ENCODE peak calls at places on chromosome 13, in four cellular contexts. One of them, this sample, is unnamed.
A peak's percentile ranks its signal among the peaks of the same experiment; 100 is the strongest.

GRCh38 chr13:54660277-54660676 is 1631.7 kb downstream of the OLFM4 start:
- DNase-seq in right lobe of liver: no peak
- DNase-seq in cardiac fibroblast: no peak
- DNase-seq in neural progenitor cell: no peak
- DNase-seq in this sample: no peak

GRCh38 chr13:41457589-41458186 is 338 bp downstream of the RGCC start:
- DNase-seq in right lobe of liver: no peak
- DNase-seq in cardiac fibroblast: no peak
- DNase-seq in neural progenitor cell: no peak
- DNase-seq in this sample: no peak

GRCh38 chr13:50366488-50367174 is 351.4 kb downstream of the KCNRG start:
- DNase-seq in right lobe of liver: no peak
- DNase-seq in cardiac fibroblast: no peak
- DNase-seq in neural progenitor cell: no peak
- DNase-seq in this sample: no peak

GRCh38 chr13:45783346-45784043 is 68.1 kb downstream of the SIAH3 start:
- DNase-seq in right lobe of liver: no peak
- DNase-seq in cardiac fibroblast: no peak
- DNase-seq in neural progenitor cell: no peak
- DNase-seq in this sample: no peak

GRCh38 chr13:40786568-40786996 is 2.8 kb upstream of the SLC25A15 start:
- DNase-seq in right lobe of liver: peak; percentile 74
- DNase-seq in cardiac fibroblast: peak; percentile 19
- DNase-seq in neural progenitor cell: no peak
- DNase-seq in this sample: peak; percentile 71

GRCh38 chr13:65497265-65497664 is 1732.9 kb downstream of the PCDH9 start:
- DNase-seq in right lobe of liver: no peak
- DNase-seq in cardiac fibroblast: no peak
- DNase-seq in neural progenitor cell: no peak
- DNase-seq in this sample: no peak

GRCh38 chr13:46296920-46297319 is 85.2 kb downstream of the LRRC63 start:
- DNase-seq in right lobe of liver: no peak
- DNase-seq in cardiac fibroblast: peak; percentile 92
- DNase-seq in neural progenitor cell: no peak
- DNase-seq in this sample: peak; percentile 96

GRCh38 chr13:36275190-36276002 is 22.2 kb downstream of the CCDC169 start:
- DNase-seq in right lobe of liver: no peak
- DNase-seq in cardiac fibroblast: peak; percentile 85
- DNase-seq in neural progenitor cell: peak; percentile 80
- DNase-seq in this sample: peak; percentile 83

GRCh38 chr13:109256866-109257760 is 529.3 kb downstream of the IRS2 start:
- DNase-seq in right lobe of liver: no peak
- DNase-seq in cardiac fibroblast: peak; percentile 98
- DNase-seq in neural progenitor cell: no peak
- DNase-seq in this sample: peak; percentile 98

GRCh38 chr13:52599853-52600603 is 42.2 kb upstream of the HNRNPA1L2 start:
- DNase-seq in right lobe of liver: no peak
- DNase-seq in cardiac fibroblast: peak; percentile 10
- DNase-seq in neural progenitor cell: peak; percentile 71
- DNase-seq in this sample: peak; percentile 21

GRCh38 chr13:75170321-75170720 is 311.6 kb downstream of the TBC1D4 start:
- DNase-seq in right lobe of liver: no peak
- DNase-seq in cardiac fibroblast: no peak
- DNase-seq in neural progenitor cell: no peak
- DNase-seq in this sample: no peak

GRCh38 chr13:59679239-59679638 is 484.5 kb downstream of the DIAPH3 start:
- DNase-seq in right lobe of liver: no peak
- DNase-seq in cardiac fibroblast: no peak
- DNase-seq in neural progenitor cell: peak; percentile 42
- DNase-seq in this sample: no peak

GRCh38 chr13:32309812-32310706 is 5.1 kb downstream of the ZAR1L start:
- DNase-seq in right lobe of liver: no peak
- DNase-seq in cardiac fibroblast: peak; percentile 82
- DNase-seq in neural progenitor cell: peak; percentile 63
- DNase-seq in this sample: peak; percentile 76

GRCh38 chr13:59689057-59689456 is 474.7 kb downstream of the DIAPH3 start:
- DNase-seq in right lobe of liver: no peak
- DNase-seq in cardiac fibroblast: no peak
- DNase-seq in neural progenitor cell: peak; percentile 52
- DNase-seq in this sample: no peak

GRCh38 chr13:52739468-52740071 is at the start of gene CNMD:
- DNase-seq in right lobe of liver: no peak
- DNase-seq in cardiac fibroblast: no peak
- DNase-seq in neural progenitor cell: peak; percentile 50
- DNase-seq in this sample: no peak

GRCh38 chr13:73367886-73368285 is 309.1 kb downstream of the KLF5 start:
- DNase-seq in right lobe of liver: no peak
- DNase-seq in cardiac fibroblast: no peak
- DNase-seq in neural progenitor cell: no peak
- DNase-seq in this sample: no peak

GRCh38 chr13:76992548-76993001 is 694 bp downstream of the CLN5 start:
- DNase-seq in right lobe of liver: peak; percentile 64
- DNase-seq in cardiac fibroblast: peak; percentile 21
- DNase-seq in neural progenitor cell: peak; percentile 60
- DNase-seq in this sample: peak; percentile 26

GRCh38 chr13:55664178-55664577 is 1476.5 kb upstream of the PRR20A start:
- DNase-seq in right lobe of liver: no peak
- DNase-seq in cardiac fibroblast: no peak
- DNase-seq in neural progenitor cell: no peak
- DNase-seq in this sample: no peak

GRCh38 chr13:27043013-27043412 is 128.6 kb downstream of the USP12 start:
- DNase-seq in right lobe of liver: no peak
- DNase-seq in cardiac fibroblast: peak; percentile 89
- DNase-seq in neural progenitor cell: no peak
- DNase-seq in this sample: peak; percentile 99

GRCh38 chr13:60969659-60970058 is 446.0 kb downstream of the PCDH20 start:
- DNase-seq in right lobe of liver: no peak
- DNase-seq in cardiac fibroblast: peak; percentile 1
- DNase-seq in neural progenitor cell: no peak
- DNase-seq in this sample: no peak

GRCh38 chr13:54034047-54034446 is 1005.4 kb downstream of the OLFM4 start:
- DNase-seq in right lobe of liver: no peak
- DNase-seq in cardiac fibroblast: no peak
- DNase-seq in neural progenitor cell: no peak
- DNase-seq in this sample: no peak

GRCh38 chr13:50611117-50611781 is 232.2 kb downstream of the DLEU7 start:
- DNase-seq in right lobe of liver: no peak
- DNase-seq in cardiac fibroblast: no peak
- DNase-seq in neural progenitor cell: no peak
- DNase-seq in this sample: no peak

GRCh38 chr13:75050419-75051066 is 431.4 kb downstream of the TBC1D4 start:
- DNase-seq in right lobe of liver: no peak
- DNase-seq in cardiac fibroblast: peak; percentile 27
- DNase-seq in neural progenitor cell: no peak
- DNase-seq in this sample: peak; percentile 12

GRCh38 chr13:99357920-99358319 is 50.7 kb upstream of the GPR183 start:
- DNase-seq in right lobe of liver: no peak
- DNase-seq in cardiac fibroblast: no peak
- DNase-seq in neural progenitor cell: no peak
- DNase-seq in this sample: no peak

GRCh38 chr13:72798817-72799216 is 16.9 kb downstream of the PIBF1 start:
- DNase-seq in right lobe of liver: no peak
- DNase-seq in cardiac fibroblast: no peak
- DNase-seq in neural progenitor cell: no peak
- DNase-seq in this sample: no peak

GRCh38 chr13:110683203-110683883 is 22.6 kb downstream of the CARS2 start:
- DNase-seq in right lobe of liver: no peak
- DNase-seq in cardiac fibroblast: peak; percentile 25
- DNase-seq in neural progenitor cell: no peak
- DNase-seq in this sample: peak; percentile 36
- TF ChIP-seq CTCF in right lobe of liver: peak; percentile 64
- TF ChIP-seq CTCF in cardiac fibroblast: peak; percentile 56
- TF ChIP-seq CTCF in neural progenitor cell: peak; percentile 23
- TF ChIP-seq CTCF in this sample: peak; percentile 36

DNA sequence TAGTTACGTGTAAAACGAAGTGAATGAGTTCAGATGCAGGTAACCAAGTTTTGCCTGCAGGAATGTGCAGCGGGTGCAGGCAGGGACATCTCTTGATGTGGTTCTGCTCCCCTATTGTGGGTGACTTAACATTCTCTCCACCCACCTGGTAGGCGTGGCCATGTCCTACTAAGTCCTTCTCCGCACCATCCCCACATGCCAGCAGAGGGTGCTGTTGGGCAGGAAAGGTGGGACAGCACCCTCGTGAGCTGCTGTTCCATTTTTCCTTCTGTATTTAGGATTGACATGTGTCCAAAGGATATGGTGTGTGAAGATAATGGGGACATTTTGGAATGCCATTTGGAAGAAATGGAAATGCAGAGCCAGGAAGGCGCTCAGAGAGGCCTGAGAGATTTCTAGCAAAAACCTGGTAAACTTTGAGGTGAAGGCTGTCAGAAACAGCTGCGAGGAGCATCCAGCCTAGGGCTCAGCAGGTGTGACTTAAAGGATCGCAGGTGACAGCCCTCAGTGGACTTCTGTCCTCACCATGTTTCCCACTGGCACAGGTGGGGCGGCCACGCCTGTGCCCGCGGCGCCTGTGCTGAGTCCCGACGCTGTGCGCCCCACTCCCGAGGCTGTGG is 26.2 kb upstream of the MCF2L start:
- DNase-seq in right lobe of liver: peak; percentile 95
- DNase-seq in cardiac fibroblast: peak; percentile 94
- DNase-seq in neural progenitor cell: peak; percentile 99
- DNase-seq in this sample: peak; percentile 92
- H3K4me3 ChIP-seq in right lobe of liver: peak overlapping the region; percentile 65
- H3K4me3 ChIP-seq in cardiac fibroblast: peak overlapping the region; percentile 23
- H3K4me3 ChIP-seq in neural progenitor cell: peak overlapping the region; percentile 75
- H3K4me3 ChIP-seq in this sample: no peak overlapping the region

GRCh38 chr13:98298599-98298998 is 121.5 kb upstream of the RNF113B start:
- DNase-seq in right lobe of liver: no peak
- DNase-seq in cardiac fibroblast: no peak
- DNase-seq in neural progenitor cell: no peak
- DNase-seq in this sample: no peak

GRCh38 chr13:98297043-98297442 is 120.0 kb upstream of the RNF113B start:
- DNase-seq in right lobe of liver: no peak
- DNase-seq in cardiac fibroblast: no peak
- DNase-seq in neural progenitor cell: no peak
- DNase-seq in this sample: no peak

GRCh38 chr13:98293103-98293502 is 116.0 kb upstream of the RNF113B start:
- DNase-seq in right lobe of liver: no peak
- DNase-seq in cardiac fibroblast: no peak
- DNase-seq in neural progenitor cell: no peak
- DNase-seq in this sample: no peak

GRCh38 chr13:98293570-98294142 is 116.6 kb upstream of the RNF113B start:
- DNase-seq in right lobe of liver: no peak
- DNase-seq in cardiac fibroblast: no peak
- DNase-seq in neural progenitor cell: no peak
- DNase-seq in this sample: peak; percentile 47

DNA sequence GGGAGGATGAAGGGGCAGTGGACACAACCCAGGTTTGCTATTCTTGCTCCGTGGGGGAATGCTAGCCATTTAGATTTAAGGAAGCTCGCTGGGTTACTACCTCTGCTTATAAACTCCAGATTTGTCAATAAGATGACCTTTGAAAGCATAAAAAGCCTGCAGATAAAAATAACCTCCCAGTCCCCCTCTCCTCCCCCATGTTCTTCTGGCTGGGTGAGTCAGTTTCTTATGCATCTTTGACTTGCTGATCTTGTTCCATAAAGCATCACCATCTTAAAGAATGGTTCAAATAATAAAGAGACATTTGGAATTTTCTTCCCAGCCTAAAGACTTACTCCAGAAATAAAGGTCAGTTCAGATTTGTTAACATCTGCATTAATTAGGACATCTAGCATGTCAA is 118.3 kb upstream of the RNF113B start:
- DNase-seq in right lobe of liver: no peak
- DNase-seq in cardiac fibroblast: no peak
- DNase-seq in neural progenitor cell: no peak
- DNase-seq in this sample: peak; percentile 30
- TF ChIP-seq CTCF in right lobe of liver: no peak
- TF ChIP-seq CTCF in cardiac fibroblast: no peak
- TF ChIP-seq CTCF in neural progenitor cell: no peak
- TF ChIP-seq CTCF in this sample: no peak

DNA sequence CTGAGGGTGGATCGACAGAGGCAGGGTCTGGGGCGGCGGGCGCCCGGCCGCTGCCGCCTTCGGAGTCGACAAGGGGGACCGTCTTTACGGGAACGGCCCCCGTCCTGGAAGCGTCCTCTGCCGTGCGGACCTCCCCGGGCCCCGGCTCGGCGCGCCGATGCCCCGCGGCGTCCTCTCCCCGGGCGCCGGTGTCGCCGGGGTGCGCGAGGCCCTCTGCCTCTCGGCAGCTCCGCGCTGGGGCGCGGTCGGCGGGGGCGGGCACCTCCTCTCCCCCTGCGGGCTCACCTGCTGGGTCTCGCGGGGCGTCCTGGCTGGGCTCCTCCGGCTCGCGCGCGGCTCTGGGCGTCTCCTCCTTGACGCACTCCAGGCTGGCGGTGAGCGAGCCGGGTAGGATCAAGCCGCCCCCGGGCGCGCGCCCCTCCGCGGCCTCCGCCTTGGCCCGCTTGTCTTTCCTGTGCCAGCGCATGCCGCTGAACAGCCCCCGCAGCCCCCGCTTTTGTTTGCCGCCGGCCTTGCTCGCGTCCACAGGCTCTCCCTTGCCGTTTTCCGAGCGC is 1.5 kb downstream of the AMER2 start:
- DNase-seq in right lobe of liver: no peak
- DNase-seq in cardiac fibroblast: no peak
- DNase-seq in neural progenitor cell: peak; percentile 67
- DNase-seq in this sample: no peak
- H3K4me3 ChIP-seq in right lobe of liver: no peak overlapping the region
- H3K4me3 ChIP-seq in cardiac fibroblast: no peak overlapping the region
- H3K4me3 ChIP-seq in neural progenitor cell: peak overlapping the region; percentile 67
- H3K4me3 ChIP-seq in this sample: no peak overlapping the region

GRCh38 chr13:67330149-67330548 is 100.0 kb upstream of the PCDH9 start:
- DNase-seq in right lobe of liver: no peak
- DNase-seq in cardiac fibroblast: no peak
- DNase-seq in neural progenitor cell: no peak
- DNase-seq in this sample: no peak
- TF ChIP-seq CTCF in right lobe of liver: no peak
- TF ChIP-seq CTCF in cardiac fibroblast: no peak
- TF ChIP-seq CTCF in neural progenitor cell: no peak
- TF ChIP-seq CTCF in this sample: no peak

GRCh38 chr13:23631676-23632622 is 61.7 kb downstream of the TNFRSF19 start:
- DNase-seq in right lobe of liver: no peak
- DNase-seq in cardiac fibroblast: no peak
- DNase-seq in neural progenitor cell: peak; percentile 86
- DNase-seq in this sample: no peak
- H3K4me3 ChIP-seq in right lobe of liver: no peak overlapping the region
- H3K4me3 ChIP-seq in cardiac fibroblast: no peak overlapping the region
- H3K4me3 ChIP-seq in neural progenitor cell: peak overlapping the region; percentile 40
- H3K4me3 ChIP-seq in this sample: no peak overlapping the region

DNA sequence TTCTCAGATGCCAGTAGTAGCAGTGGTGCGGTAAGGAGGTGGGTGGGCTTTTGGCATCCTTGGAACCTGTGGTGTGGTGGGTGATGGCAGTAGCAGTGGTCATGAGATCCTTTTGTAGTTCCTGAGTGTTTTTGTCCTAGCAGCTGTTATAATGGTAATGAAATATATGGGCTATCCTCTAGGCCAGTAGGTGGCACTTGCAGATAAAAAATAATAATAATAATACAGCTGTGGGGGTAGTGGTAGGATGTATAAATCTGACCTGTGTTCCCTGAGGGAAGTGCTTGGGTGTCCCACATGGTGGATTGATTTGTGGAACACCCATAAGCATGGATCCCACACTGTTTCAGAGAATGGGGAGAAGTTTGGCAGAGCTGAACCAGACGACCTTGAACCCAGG is 334.0 kb downstream of the SLITRK5 start:
- DNase-seq in right lobe of liver: no peak
- DNase-seq in cardiac fibroblast: no peak
- DNase-seq in neural progenitor cell: no peak
- DNase-seq in this sample: peak; percentile 3
- TF ChIP-seq CTCF in right lobe of liver: no peak
- TF ChIP-seq CTCF in cardiac fibroblast: no peak
- TF ChIP-seq CTCF in neural progenitor cell: no peak
- TF ChIP-seq CTCF in this sample: peak; percentile 19

GRCh38 chr13:102011539-102011938 is 390.3 kb downstream of the FGF14 start:
- DNase-seq in right lobe of liver: no peak
- DNase-seq in cardiac fibroblast: no peak
- DNase-seq in neural progenitor cell: no peak
- DNase-seq in this sample: no peak
- H3K4me3 ChIP-seq in right lobe of liver: no peak overlapping the region
- H3K4me3 ChIP-seq in cardiac fibroblast: no peak overlapping the region
- H3K4me3 ChIP-seq in neural progenitor cell: no peak overlapping the region
- H3K4me3 ChIP-seq in this sample: no peak overlapping the region